ENCODE peak calls at places on chromosomes 11 and 22, in ten cellular contexts. S, G, K, L, M, V, U, H, P and J are unnamed samples.

GRCh38 chr22:22546490-22546889 is 12.6 kb downstream of the PRAME start:
- DNase-seq in S (no peak), G (no peak), K (no peak), L (no peak), M (no peak), V (no peak), U (no peak), H (no peak), P (peak), J (no peak)

GRCh38 chr11:36155301-36155700 is 133.9 kb downstream of the COMMD9 start:
- DNase-seq in S (no peak), G (peak), K (no peak), L (no peak), M (no peak), V (no peak), U (no peak), H (no peak), P (no peak), J (no peak)

GRCh38 chr11:119149371-119150275 is 771 bp downstream of the ABCG4 start:
- DNase-seq in S (peak), G (no peak), K (no peak), L (no peak), M (peak), V (no peak), U (peak), H (peak), P (no peak), J (no peak)

GRCh38 chr11:113329725-113330124 is 15.3 kb downstream of the TTC12 start:
- DNase-seq in S (no peak), G (no peak), K (no peak), L (no peak), M (no peak), V (no peak), U (no peak), H (no peak), P (no peak), J (no peak)

GRCh38 chr22:45511847-45512261 is 9.2 kb downstream of the FBLN1 start:
- DNase-seq in S (no peak), G (peak), K (peak), L (peak), M (no peak), V (no peak), U (peak), H (peak), P (peak), J (no peak)

GRCh38 chr22:31206896-31207687 is 5.0 kb upstream of the LIMK2 start:
- DNase-seq in S (no peak), G (no peak), K (peak), L (peak), M (no peak), V (no peak), U (no peak), H (no peak), P (no peak), J (no peak)

GRCh38 chr22:47591709-47592108 is 829.3 kb downstream of the TBC1D22A start:
- DNase-seq in S (no peak), G (no peak), K (no peak), L (no peak), M (no peak), V (no peak), U (no peak), H (no peak), P (no peak), J (no peak)

GRCh38 chr22:27175444-27175843 is 518.1 kb downstream of the MIAT start:
- DNase-seq in S (no peak), G (no peak), K (no peak), L (no peak), M (no peak), V (no peak), U (no peak), H (no peak), P (no peak), J (no peak)

GRCh38 chr11:93738647-93739081 is 2.6 kb downstream of the TAF1D start:
- DNase-seq in S (no peak), G (no peak), K (no peak), L (no peak), M (no peak), V (peak), U (peak), H (no peak), P (no peak), J (no peak)

GRCh38 chr22:47918276-47918928 is 1156.0 kb downstream of the TBC1D22A start:
- DNase-seq in S (no peak), G (no peak), K (no peak), L (no peak), M (peak), V (peak), U (no peak), H (no peak), P (no peak), J (peak)

GRCh38 chr11:61054927-61055562 is 47.2 kb upstream of the CD5 start:
- DNase-seq in S (no peak), G (no peak), K (no peak), L (no peak), M (no peak), V (no peak), U (no peak), H (no peak), P (no peak), J (no peak)

GRCh38 chr22:29307658-29308147 is 1.3 kb downstream of the GAS2L1 start:
- DNase-seq in S (no peak), G (no peak), K (no peak), L (no peak), M (no peak), V (no peak), U (peak), H (no peak), P (no peak), J (peak)

GRCh38 chr22:50503475-50504145 is 3.9 kb downstream of the LMF2 start:
- DNase-seq in S (no peak), G (no peak), K (no peak), L (no peak), M (no peak), V (no peak), U (peak), H (no peak), P (no peak), J (no peak)
- TF ChIP-seq CTCF in S (no peak), G (no peak), K (no peak), L (no peak), M (no peak), V (peak), U (no peak), H (no peak), P (no peak), J (no peak)

GRCh38 chr11:132311703-132312102 is 941.3 kb downstream of the NTM start:
- DNase-seq in S (no peak), G (no peak), K (no peak), L (no peak), M (no peak), V (no peak), U (peak), H (no peak), P (no peak), J (no peak)

GRCh38 chr11:132310390-132311375 is 940.3 kb downstream of the NTM start:
- DNase-seq in S (no peak), G (no peak), K (peak), L (no peak), M (no peak), V (no peak), U (no peak), H (no peak), P (no peak), J (peak)

GRCh38 chr11:132312161-132312560 is 941.7 kb downstream of the NTM start:
- DNase-seq in S (no peak), G (no peak), K (no peak), L (no peak), M (no peak), V (no peak), U (peak), H (no peak), P (peak), J (no peak)

GRCh38 chr11:132307309-132308020 is 937.0 kb downstream of the NTM start:
- DNase-seq in S (no peak), G (no peak), K (peak), L (no peak), M (no peak), V (no peak), U (no peak), H (no peak), P (no peak), J (no peak)

GRCh38 chr11:132312616-132313210 is 942.3 kb downstream of the NTM start:
- DNase-seq in S (peak), G (no peak), K (no peak), L (no peak), M (no peak), V (peak), U (peak), H (peak), P (no peak), J (peak)
- TF ChIP-seq CTCF in S (peak), G (no peak), K (peak), L (peak), M (no peak), V (peak), U (peak), H (peak), P (peak), J (peak)

GRCh38 chr11:111975076-111975806 is 38.1 kb downstream of the DIXDC1 start:
- DNase-seq in S (no peak), G (no peak), K (no peak), L (peak), M (no peak), V (no peak), U (peak), H (no peak), P (no peak), J (no peak)
- TF ChIP-seq CTCF in S (no peak), G (peak), K (peak), L (peak), M (no peak), V (peak), U (peak), H (no peak), P (peak), J (no peak)

GRCh38 chr11:65911682-65912568 is 6.9 kb downstream of the C11orf68 start:
- DNase-seq in S (peak), G (peak), K (peak), L (peak), M (no peak), V (no peak), U (peak), H (peak), P (peak), J (no peak)
- TF ChIP-seq CTCF in S (no peak), G (peak), K (peak), L (peak), M (no peak), V (no peak), U (peak), H (no peak), P (peak), J (no peak)

GRCh38 chr11:827146-827860 is 416 bp upstream of the CRACR2B start:
- DNase-seq in S (peak), G (no peak), K (no peak), L (no peak), M (peak), V (peak), U (no peak), H (peak), P (no peak), J (peak)
- TF ChIP-seq CTCF in S (no peak), G (no peak), K (no peak), L (no peak), M (no peak), V (no peak), U (no peak), H (no peak), P (no peak), J (no peak)